ENCODE peak calls at places on chromosomes 12 and 14, in eight cellular contexts. One of them, this sample, is unnamed.

GRCh38 chr14:34368115-34368970 is 93.7 kb downstream of the SPTSSA start:
- DNase-seq in ovary: no peak
- DNase-seq in suprapubic skin: no peak
- DNase-seq in lower lobe of right lung: no peak
- DNase-seq in mesothelial cell of epicardium: no peak
- DNase-seq in BJ: peak
- DNase-seq in H9: no peak
- DNase-seq in epithelial cell of proximal tubule: no peak
- DNase-seq in this sample: no peak

GRCh38 chr14:73786942-73787759 is 64.5 kb upstream of the PTGR2 start:
- DNase-seq in epithelial cell of proximal tubule: no peak
- DNase-seq in mesothelial cell of epicardium: peak
- DNase-seq in ovary: peak
- DNase-seq in suprapubic skin: no peak
- DNase-seq in BJ: no peak
- DNase-seq in lower lobe of right lung: peak
- DNase-seq in H9: peak
- DNase-seq in this sample: no peak

GRCh38 chr12:76037130-76038105 is 5.8 kb upstream of the PHLDA1 start:
- DNase-seq in ovary: no peak
- DNase-seq in lower lobe of right lung: no peak
- DNase-seq in suprapubic skin: no peak
- DNase-seq in H9: no peak
- DNase-seq in mesothelial cell of epicardium: no peak
- DNase-seq in BJ: no peak
- DNase-seq in epithelial cell of proximal tubule: no peak
- DNase-seq in this sample: no peak

GRCh38 chr12:63989301-63989845 is 144.9 kb downstream of the SRGAP1 start:
- DNase-seq in ovary: no peak
- DNase-seq in epithelial cell of proximal tubule: no peak
- DNase-seq in suprapubic skin: no peak
- DNase-seq in mesothelial cell of epicardium: no peak
- DNase-seq in BJ: no peak
- DNase-seq in H9: no peak
- DNase-seq in lower lobe of right lung: no peak
- DNase-seq in this sample: no peak

GRCh38 chr14:68308695-68309094 is 484.2 kb downstream of the ZFP36L1 start:
- DNase-seq in lower lobe of right lung: no peak
- DNase-seq in BJ: no peak
- DNase-seq in ovary: no peak
- DNase-seq in epithelial cell of proximal tubule: no peak
- DNase-seq in suprapubic skin: no peak
- DNase-seq in H9: no peak
- DNase-seq in mesothelial cell of epicardium: no peak
- DNase-seq in this sample: no peak

GRCh38 chr12:109757671-109758265 is 44.1 kb downstream of the FAM222A start:
- DNase-seq in epithelial cell of proximal tubule: no peak
- DNase-seq in BJ: no peak
- DNase-seq in H9: peak
- DNase-seq in lower lobe of right lung: peak
- DNase-seq in ovary: peak
- DNase-seq in suprapubic skin: peak
- DNase-seq in mesothelial cell of epicardium: peak
- DNase-seq in this sample: peak

GRCh38 chr14:37202265-37202664 is 4.5 kb downstream of the MIPOL1 start:
- DNase-seq in ovary: no peak
- DNase-seq in lower lobe of right lung: no peak
- DNase-seq in epithelial cell of proximal tubule: no peak
- DNase-seq in BJ: no peak
- DNase-seq in mesothelial cell of epicardium: no peak
- DNase-seq in suprapubic skin: no peak
- DNase-seq in H9: no peak
- DNase-seq in this sample: no peak

GRCh38 chr12:64042901-64043300 is 179.2 kb downstream of the KICS2 start:
- DNase-seq in H9: no peak
- DNase-seq in lower lobe of right lung: no peak
- DNase-seq in suprapubic skin: no peak
- DNase-seq in BJ: peak
- DNase-seq in mesothelial cell of epicardium: no peak
- DNase-seq in ovary: no peak
- DNase-seq in epithelial cell of proximal tubule: no peak
- DNase-seq in this sample: no peak

GRCh38 chr14:55158412-55158811 is 29.4 kb downstream of the LGALS3 start:
- DNase-seq in suprapubic skin: no peak
- DNase-seq in ovary: no peak
- DNase-seq in H9: no peak
- DNase-seq in BJ: no peak
- DNase-seq in lower lobe of right lung: no peak
- DNase-seq in epithelial cell of proximal tubule: no peak
- DNase-seq in mesothelial cell of epicardium: no peak
- DNase-seq in this sample: no peak

GRCh38 chr12:90163975-90164374 is 455.3 kb upstream of the ATP2B1 start:
- DNase-seq in H9: no peak
- DNase-seq in mesothelial cell of epicardium: no peak
- DNase-seq in epithelial cell of proximal tubule: no peak
- DNase-seq in ovary: no peak
- DNase-seq in suprapubic skin: no peak
- DNase-seq in BJ: no peak
- DNase-seq in lower lobe of right lung: no peak
- DNase-seq in this sample: no peak
- TF ChIP-seq CTCF in H9: peak
- TF ChIP-seq CTCF in mesothelial cell of epicardium: no peak
- TF ChIP-seq CTCF in epithelial cell of proximal tubule: peak
- TF ChIP-seq CTCF in ovary: no peak
- TF ChIP-seq CTCF in suprapubic skin: no peak
- TF ChIP-seq CTCF in BJ: no peak
- TF ChIP-seq CTCF in lower lobe of right lung: no peak
- TF ChIP-seq CTCF in this sample: no peak

GRCh38 chr12:21891763-21892217 is 49.4 kb downstream of the ABCC9 start:
- DNase-seq in lower lobe of right lung: no peak
- DNase-seq in ovary: peak
- DNase-seq in mesothelial cell of epicardium: no peak
- DNase-seq in BJ: no peak
- DNase-seq in suprapubic skin: peak
- DNase-seq in epithelial cell of proximal tubule: no peak
- DNase-seq in H9: no peak
- DNase-seq in this sample: no peak
- TF ChIP-seq CTCF in lower lobe of right lung: no peak
- TF ChIP-seq CTCF in ovary: no peak
- TF ChIP-seq CTCF in mesothelial cell of epicardium: no peak
- TF ChIP-seq CTCF in BJ: no peak
- TF ChIP-seq CTCF in suprapubic skin: no peak
- TF ChIP-seq CTCF in epithelial cell of proximal tubule: no peak
- TF ChIP-seq CTCF in H9: no peak
- TF ChIP-seq CTCF in this sample: no peak

DNA sequence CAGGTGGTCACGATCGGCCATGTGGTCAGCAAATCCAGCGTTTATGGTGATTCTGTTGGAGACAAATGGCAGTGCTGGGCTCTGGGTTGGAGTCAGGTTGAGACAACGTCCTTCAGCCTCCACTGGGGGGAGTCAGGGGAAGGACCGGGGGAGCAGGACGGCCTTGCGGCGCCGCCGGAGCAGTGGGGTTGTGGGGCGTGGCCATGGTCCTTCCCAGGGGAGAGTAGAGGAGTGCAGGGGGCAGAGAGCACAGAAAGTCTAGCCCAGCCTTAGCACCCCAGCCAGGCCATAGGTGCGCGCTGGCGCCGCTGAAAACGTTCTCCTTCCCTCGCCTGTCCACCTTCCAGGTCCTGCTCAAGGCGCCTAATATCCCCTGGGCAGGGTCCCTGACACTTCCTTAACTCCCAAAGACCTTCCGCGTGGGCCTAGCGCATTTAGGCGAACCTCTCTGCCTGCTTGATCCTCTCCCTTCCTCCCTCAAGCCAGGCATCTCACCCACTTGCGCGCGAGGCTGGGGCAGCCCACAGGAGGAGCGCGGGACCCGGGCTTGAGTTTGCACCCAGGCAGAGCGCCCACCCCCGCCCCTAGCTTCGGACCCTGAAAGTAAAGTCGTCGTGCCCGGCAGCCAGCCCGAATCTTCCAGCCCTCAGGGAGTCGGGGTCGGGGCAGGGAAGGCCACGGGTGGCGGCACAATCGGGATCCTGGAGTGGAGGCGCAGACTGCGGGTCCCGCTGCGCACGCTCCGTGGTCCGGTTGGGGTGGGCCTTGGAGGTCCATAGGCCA is 3.1 kb upstream of the KIF26A start:
- DNase-seq in mesothelial cell of epicardium: no peak
- DNase-seq in lower lobe of right lung: peak
- DNase-seq in suprapubic skin: peak
- DNase-seq in H9: peak
- DNase-seq in ovary: peak
- DNase-seq in epithelial cell of proximal tubule: no peak
- DNase-seq in BJ: no peak
- DNase-seq in this sample: no peak
- TF ChIP-seq CTCF in mesothelial cell of epicardium: no peak
- TF ChIP-seq CTCF in lower lobe of right lung: no peak
- TF ChIP-seq CTCF in suprapubic skin: no peak
- TF ChIP-seq CTCF in H9: peak
- TF ChIP-seq CTCF in ovary: no peak
- TF ChIP-seq CTCF in epithelial cell of proximal tubule: no peak
- TF ChIP-seq CTCF in BJ: no peak
- TF ChIP-seq CTCF in this sample: peak

DNA sequence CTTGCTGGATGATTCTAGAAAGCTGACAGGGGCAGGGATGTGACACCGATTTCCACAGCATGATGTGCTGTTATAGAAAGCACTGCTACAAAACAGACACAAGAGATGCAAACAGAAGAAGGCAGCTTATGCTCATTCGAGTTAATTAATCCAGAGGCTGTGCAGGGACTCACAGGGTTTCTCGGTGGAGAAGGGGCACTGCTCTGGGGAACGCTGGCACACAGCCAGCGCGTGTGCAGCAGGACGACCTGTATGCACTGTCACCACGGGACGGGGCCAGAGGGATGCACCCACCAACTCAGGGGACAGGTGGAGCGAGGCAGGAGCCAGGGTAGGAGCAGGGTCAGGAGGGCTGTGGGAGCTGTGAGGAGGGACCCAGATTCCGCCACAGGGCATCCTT is 143.5 kb downstream of the RIMBP2 start:
- DNase-seq in mesothelial cell of epicardium: no peak
- DNase-seq in BJ: no peak
- DNase-seq in H9: no peak
- DNase-seq in lower lobe of right lung: no peak
- DNase-seq in suprapubic skin: no peak
- DNase-seq in ovary: no peak
- DNase-seq in epithelial cell of proximal tubule: no peak
- DNase-seq in this sample: no peak
- TF ChIP-seq CTCF in mesothelial cell of epicardium: no peak
- TF ChIP-seq CTCF in BJ: no peak
- TF ChIP-seq CTCF in H9: no peak
- TF ChIP-seq CTCF in lower lobe of right lung: no peak
- TF ChIP-seq CTCF in suprapubic skin: no peak
- TF ChIP-seq CTCF in ovary: no peak
- TF ChIP-seq CTCF in epithelial cell of proximal tubule: no peak
- TF ChIP-seq CTCF in this sample: no peak

GRCh38 chr14:104680056-104680805 is 9.2 kb upstream of the INF2 start:
- DNase-seq in ovary: peak
- DNase-seq in mesothelial cell of epicardium: no peak
- DNase-seq in lower lobe of right lung: peak
- DNase-seq in epithelial cell of proximal tubule: no peak
- DNase-seq in H9: no peak
- DNase-seq in suprapubic skin: peak
- DNase-seq in BJ: no peak
- DNase-seq in this sample: no peak

GRCh38 chr14:104681689-104682074 is 7.7 kb upstream of the INF2 start:
- DNase-seq in H9: peak
- DNase-seq in mesothelial cell of epicardium: no peak
- DNase-seq in BJ: no peak
- DNase-seq in epithelial cell of proximal tubule: no peak
- DNase-seq in lower lobe of right lung: peak
- DNase-seq in suprapubic skin: peak
- DNase-seq in ovary: peak
- DNase-seq in this sample: no peak

GRCh38 chr14:104682107-104682593 is 7.3 kb upstream of the INF2 start:
- DNase-seq in ovary: peak
- DNase-seq in epithelial cell of proximal tubule: no peak
- DNase-seq in mesothelial cell of epicardium: no peak
- DNase-seq in lower lobe of right lung: peak
- DNase-seq in suprapubic skin: no peak
- DNase-seq in H9: peak
- DNase-seq in BJ: no peak
- DNase-seq in this sample: no peak

GRCh38 chr14:104678901-104679705 is 10.3 kb upstream of the INF2 start:
- DNase-seq in BJ: no peak
- DNase-seq in suprapubic skin: no peak
- DNase-seq in ovary: peak
- DNase-seq in H9: no peak
- DNase-seq in lower lobe of right lung: peak
- DNase-seq in epithelial cell of proximal tubule: no peak
- DNase-seq in mesothelial cell of epicardium: no peak
- DNase-seq in this sample: no peak

DNA sequence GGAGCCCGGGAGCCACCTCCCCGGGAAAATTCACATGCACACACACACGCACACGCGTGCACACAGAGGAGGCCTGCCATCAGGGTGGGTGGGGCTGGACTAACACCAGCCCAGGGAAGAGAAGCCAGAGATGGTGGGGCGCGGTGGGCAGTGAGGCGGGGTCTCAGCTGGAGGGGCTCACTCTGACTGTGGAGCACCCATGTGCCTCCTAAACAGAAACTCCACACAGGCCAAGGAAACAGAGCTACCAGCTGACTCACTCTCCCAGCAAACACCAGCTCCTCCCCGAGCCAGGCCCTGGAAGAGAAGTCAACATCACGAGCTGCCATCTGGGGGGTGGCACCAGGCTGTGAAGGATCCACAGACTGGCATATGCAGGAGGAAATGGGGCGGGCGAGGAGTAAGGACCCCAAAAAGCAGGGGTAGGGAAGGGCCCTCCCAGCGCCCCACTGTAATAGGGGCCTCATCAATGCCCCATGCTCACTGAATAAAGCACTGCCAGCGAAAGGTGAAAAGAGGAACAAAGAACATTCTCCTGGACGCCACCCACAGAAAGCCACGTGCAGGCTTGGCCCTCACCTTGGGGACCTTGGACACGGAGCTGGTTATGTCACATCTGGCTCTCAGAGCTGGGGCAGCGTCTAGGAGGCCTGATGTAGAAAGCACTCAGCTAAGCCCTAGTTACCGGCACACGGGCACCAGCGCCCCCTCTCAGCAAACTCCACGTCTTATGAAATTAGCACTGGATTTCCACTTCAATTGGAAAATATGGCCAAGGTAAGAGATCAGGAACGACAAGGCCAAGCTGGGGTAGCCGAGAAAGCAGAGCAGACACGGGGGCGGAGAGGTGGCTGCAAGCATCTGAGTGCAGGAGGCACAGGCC is 8.4 kb upstream of the INF2 start:
- DNase-seq in lower lobe of right lung: peak
- DNase-seq in suprapubic skin: peak
- DNase-seq in epithelial cell of proximal tubule: no peak
- DNase-seq in ovary: peak
- DNase-seq in H9: no peak
- DNase-seq in mesothelial cell of epicardium: no peak
- DNase-seq in BJ: no peak
- DNase-seq in this sample: no peak
- TF ChIP-seq CTCF in lower lobe of right lung: no peak
- TF ChIP-seq CTCF in suprapubic skin: no peak
- TF ChIP-seq CTCF in epithelial cell of proximal tubule: peak
- TF ChIP-seq CTCF in ovary: no peak
- TF ChIP-seq CTCF in H9: peak
- TF ChIP-seq CTCF in mesothelial cell of epicardium: no peak
- TF ChIP-seq CTCF in BJ: no peak
- TF ChIP-seq CTCF in this sample: peak

This sample was measured in type B pancreatic cell.